ENCODE peak calls at places on chromosomes 7 and 10, in six cellular contexts. X is activated T-cell treated with anti-CD3 and anti-CD28 coated beads, Interleukin-2, amount 50 U/mL, for 72 hours; K is NAMALWA; C is ecto neural progenitor cell; Z is GM03348; G is glutamatergic neuron. H is an unnamed sample.

GRCh38 chr10:62582804-62583208 is 208.6 kb downstream of the ZNF365 start:
- DNase-seq in X (no peak), K (no peak), C (no peak), Z (peak), G (no peak), H (no peak)

GRCh38 chr10:14554843-14555205 is 219.9 kb downstream of the FAM107B start:
- DNase-seq in X (no peak), K (no peak), C (no peak), Z (no peak), G (no peak), H (no peak)

GRCh38 chr10:46538155-46538554 is 18.3 kb downstream of the GPRIN2 start:
- DNase-seq in X (no peak), K (no peak), C (no peak), Z (no peak), G (no peak), H (no peak)

GRCh38 chr7:117067322-117067721 is 114.0 kb downstream of the ST7 start:
- DNase-seq in X (no peak), K (no peak), C (no peak), Z (peak), G (no peak), H (no peak)

GRCh38 chr7:117411539-117411938 is 15.8 kb downstream of the ASZ1 start:
- DNase-seq in X (no peak), K (no peak), C (no peak), Z (no peak), G (no peak), H (no peak)

GRCh38 chr7:96085953-96086352 is 235.9 kb downstream of the SLC25A13 start:
- DNase-seq in X (no peak), K (no peak), C (no peak), Z (no peak), G (no peak), H (no peak)

GRCh38 chr10:30817541-30817940 is 188.0 kb upstream of the LYZL2 start:
- DNase-seq in X (no peak), K (no peak), C (no peak), Z (no peak), G (no peak), H (no peak)

GRCh38 chr10:78528749-78529204 is 495.1 kb downstream of the RPS24 start:
- DNase-seq in X (no peak), K (no peak), C (no peak), Z (no peak), G (no peak), H (no peak)

GRCh38 chr7:1848911-1849311 is 178.8 kb downstream of the ELFN1 start:
- DNase-seq in X (no peak), K (no peak), C (no peak), Z (no peak), G (peak), H (no peak)

GRCh38 chr7:159253657-159254056 is 109.0 kb upstream of the VIPR2 start:
- DNase-seq in X (no peak), K (no peak), C (no peak), Z (no peak), G (no peak), H (no peak)

GRCh38 chr7:23353172-23353571 is 54.0 kb downstream of the MALSU1 start:
- DNase-seq in X (no peak), K (no peak), C (no peak), Z (no peak), G (no peak), H (no peak)

GRCh38 chr10:49091450-49092210 is 23.7 kb downstream of the VSTM4 start:
- DNase-seq in X (no peak), K (no peak), C (peak), Z (no peak), G (no peak), H (no peak)

GRCh38 chr7:123715198-123715597 is 33.6 kb downstream of the WASL start:
- DNase-seq in X (no peak), K (no peak), C (no peak), Z (no peak), G (no peak), H (no peak)

GRCh38 chr10:126294451-126294850 is 93.8 kb downstream of the ADAM12 start:
- DNase-seq in X (no peak), K (no peak), C (peak), Z (no peak), G (no peak), H (no peak)

GRCh38 chr10:32410569-32410968 is 35.4 kb upstream of the CCDC7 start:
- DNase-seq in X (no peak), K (no peak), C (no peak), Z (no peak), G (no peak), H (no peak)

GRCh38 chr7:94231333-94231732 is 163.4 kb upstream of the COL1A2 start:
- DNase-seq in X (no peak), K (no peak), C (no peak), Z (no peak), G (no peak), H (no peak)

GRCh38 chr7:142535123-142535779 is 214.0 kb upstream of the PRSS1 start:
- DNase-seq in X (peak), K (peak), C (peak), Z (peak), G (peak), H (peak)

GRCh38 chr10:64959116-64959515 is 1437.9 kb downstream of the REEP3 start:
- DNase-seq in X (no peak), K (no peak), C (no peak), Z (no peak), G (no peak), H (no peak)

GRCh38 chr10:94500063-94500462 is 45.5 kb upstream of the HELLS start:
- DNase-seq in X (no peak), K (no peak), C (no peak), Z (peak), G (no peak), H (no peak)

GRCh38 chr10:30063098-30063497 is 3.7 kb upstream of the JCAD start:
- DNase-seq in X (no peak), K (no peak), C (no peak), Z (peak), G (no peak), H (no peak)

GRCh38 chr10:34816067-34817002 is 1.2 kb upstream of the PARD3 start:
- DNase-seq in X (no peak), K (no peak), C (no peak), Z (peak), G (peak), H (no peak)

GRCh38 chr10:87696922-87697714 is 37.4 kb downstream of the PAPSS2 start:
- DNase-seq in X (no peak), K (no peak), C (no peak), Z (no peak), G (no peak), H (no peak)

GRCh38 chr7:152136623-152137022 is 111.1 kb downstream of the GALNT11 start:
- DNase-seq in X (no peak), K (no peak), C (no peak), Z (no peak), G (no peak), H (no peak)

GRCh38 chr10:16049050-16049449 is 188.7 kb upstream of the MINDY3 start:
- DNase-seq in X (no peak), K (peak), C (no peak), Z (no peak), G (no peak), H (no peak)

GRCh38 chr7:25952277-25953057 is 199.5 kb upstream of the NFE2L3 start:
- DNase-seq in X (no peak), K (no peak), C (no peak), Z (no peak), G (peak), H (no peak)

GRCh38 chr10:79323602-79324001 is 23.7 kb upstream of the PPIF start:
- DNase-seq in X (no peak), K (no peak), C (no peak), Z (no peak), G (no peak), H (no peak)

GRCh38 chr10:74437822-74438221 is 286.8 kb downstream of the ADK start:
- DNase-seq in X (no peak), K (no peak), C (no peak), Z (peak), G (no peak), H (no peak)

GRCh38 chr7:157139142-157140117 is 704 bp downstream of the UBE3C start:
- DNase-seq in X (peak), K (peak), C (peak), Z (peak), G (peak), H (peak)

GRCh38 chr7:135183478-135183877 is 13.0 kb upstream of the CYREN start:
- DNase-seq in X (no peak), K (no peak), C (no peak), Z (no peak), G (no peak), H (no peak)

GRCh38 chr7:78020131-78020873 is 221.7 kb downstream of the PHTF2 start:
- DNase-seq in X (peak), K (peak), C (no peak), Z (peak), G (peak), H (peak)

GRCh38 chr7:94509264-94509878 is at the start of gene CASD1:
- DNase-seq in X (peak), K (peak), C (peak), Z (peak), G (peak), H (peak)

GRCh38 chr7:41544241-41544640 is 158.6 kb downstream of the INHBA start:
- DNase-seq in X (no peak), K (no peak), C (no peak), Z (no peak), G (no peak), H (no peak)

GRCh38 chr10:122021421-122021820 is 32.5 kb downstream of the TACC2 start:
- DNase-seq in X (no peak), K (no peak), C (no peak), Z (peak), G (no peak), H (no peak)

GRCh38 chr7:86643478-86644281 is at the start of gene GRM3:
- DNase-seq in X (no peak), K (no peak), C (peak), Z (peak), G (peak), H (peak)

GRCh38 chr7:38893061-38893460 is 15.9 kb downstream of the VPS41 start:
- DNase-seq in X (no peak), K (no peak), C (no peak), Z (no peak), G (no peak), H (no peak)

GRCh38 chr7:31549621-31550020 is 35.7 kb downstream of the ITPRID1 start:
- DNase-seq in X (no peak), K (no peak), C (no peak), Z (no peak), G (no peak), H (no peak)